ENCODE peak calls at places on chromosomes 16 and 17, in five cellular contexts. E is HCT116, D is SK-N-SH, V is A549, Y is GM12878. L is an unnamed sample.

GRCh38 chr17:68435876-68436842 is 21.1 kb downstream of the WIPI1 start:
- DNase-seq in Y (no peak), V (peak; percentile 78), D (peak; percentile 80), E (peak; percentile 66), L (peak; percentile 69)

GRCh38 chr16:79601092-79601977 is 798 bp upstream of the MAF start:
- DNase-seq in V (peak; percentile 13), E (no peak), D (peak; percentile 48), Y (no peak), L (no peak)

GRCh38 chr17:66520986-66521385 is 218.6 kb downstream of the PRKCA start:
- DNase-seq in V (no peak), E (no peak), D (no peak), Y (no peak), L (no peak)

GRCh38 chr17:60525347-60525623 is 757 bp downstream of the APPBP2 start:
- DNase-seq in E (no peak), Y (no peak), D (no peak), V (no peak), L (no peak)

GRCh38 chr16:68893710-68894705 is 50.7 kb downstream of the TANGO6 start:
- DNase-seq in D (no peak), E (no peak), V (peak; percentile 14), Y (no peak), L (no peak)

GRCh38 chr17:80749611-80750010 is 205.0 kb downstream of the RPTOR start:
- DNase-seq in E (no peak), D (no peak), Y (no peak), V (no peak), L (no peak)

GRCh38 chr17:61862105-61862574 is 1.2 kb downstream of the BRIP1 start:
- DNase-seq in Y (no peak), E (no peak), D (no peak), V (no peak), L (no peak)

GRCh38 chr17:45307290-45308015 is 9.4 kb downstream of the MAP3K14 start:
- DNase-seq in E (no peak), D (no peak), Y (peak; percentile 90), V (peak; percentile 69), L (no peak)

GRCh38 chr16:81625544-81626152 is 153.4 kb upstream of the PLCG2 start:
- DNase-seq in D (no peak), V (no peak), Y (no peak), E (no peak), L (peak; percentile 54)

GRCh38 chr16:85393674-85394510 is 219.2 kb upstream of the GSE1 start:
- DNase-seq in E (no peak), Y (no peak), D (peak; percentile 90), V (peak; percentile 65), L (peak; percentile 93)
- TF ChIP-seq MAX in E (no peak), Y (no peak), D (no peak), V (no peak), L (peak; percentile 18)

GRCh38 chr17:69581061-69581955 is 166.8 kb downstream of the MAP2K6 start:
- DNase-seq in E (no peak), D (no peak), Y (peak; percentile 39), V (no peak), L (no peak)
- TF ChIP-seq MAX in E (no peak), D (no peak), Y (no peak), V (no peak), L (no peak)

GRCh38 chr16:72938426-72939164 is 109.3 kb downstream of the ZFHX3 start:
- DNase-seq in Y (no peak), V (peak; percentile 59), E (no peak), D (no peak), L (no peak)

GRCh38 chr16:72939247-72939646 is 108.7 kb downstream of the ZFHX3 start:
- DNase-seq in Y (no peak), E (no peak), V (peak; percentile 64), D (no peak), L (no peak)

GRCh38 chr16:72945081-72945480 is 102.8 kb downstream of the ZFHX3 start:
- DNase-seq in Y (no peak), D (no peak), V (no peak), E (no peak), L (no peak)

GRCh38 chr16:72940886-72941285 is 107.0 kb downstream of the ZFHX3 start:
- DNase-seq in V (no peak), Y (no peak), E (no peak), D (no peak), L (no peak)

DNA sequence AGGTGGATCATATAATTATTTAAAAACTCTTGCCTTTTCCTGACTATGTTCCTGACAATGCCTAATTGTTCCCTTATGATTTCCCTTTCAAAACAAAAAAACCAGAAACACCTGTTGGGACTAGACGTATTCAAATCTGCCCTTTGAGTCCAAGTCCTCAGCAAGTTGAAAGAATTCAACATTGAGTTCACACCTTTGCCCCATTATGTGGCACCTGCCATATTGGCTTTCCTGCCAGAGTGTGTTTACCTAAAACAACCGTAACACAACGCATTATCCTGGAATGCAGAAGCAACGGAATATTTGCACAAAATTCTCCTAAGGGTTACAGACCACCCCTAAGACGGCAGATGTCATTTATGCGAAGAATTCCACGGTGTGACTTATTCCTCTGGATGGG is 105.9 kb downstream of the ZFHX3 start:
- DNase-seq in V (no peak), E (no peak), Y (no peak), D (no peak), L (no peak)
- TF ChIP-seq MAX in V (no peak), E (no peak), Y (no peak), D (no peak), L (no peak)

DNA sequence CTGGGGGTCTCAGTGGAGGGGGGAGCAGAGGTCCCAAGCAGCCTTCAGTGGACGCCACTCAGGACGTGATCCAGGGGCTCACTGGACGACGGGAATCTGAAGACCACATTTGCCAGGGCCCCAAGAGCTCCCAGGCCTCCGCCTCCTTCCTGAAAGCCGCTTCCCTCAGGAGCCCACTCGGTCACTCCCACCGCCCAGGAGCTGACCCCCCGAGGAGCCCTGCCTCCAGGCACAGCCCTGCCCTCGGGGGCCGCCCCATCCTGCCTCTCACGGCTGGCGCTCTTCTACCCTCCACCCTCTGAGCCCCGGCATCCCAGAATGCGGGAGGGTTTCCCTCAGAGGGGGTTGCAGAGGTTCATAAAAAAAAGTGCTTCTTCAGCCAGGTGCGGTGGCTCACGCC is 24.2 kb downstream of the TIMM22 start:
- DNase-seq in Y (no peak), V (no peak), D (no peak), E (no peak), L (no peak)
- TF ChIP-seq MAX in Y (no peak), V (no peak), D (no peak), E (no peak), L (no peak)

GRCh38 chr16:67825119-67825518 is 17.0 kb upstream of the THAP11 start:
- DNase-seq in E (no peak), Y (no peak), V (no peak), D (no peak), L (no peak)
- TF ChIP-seq MAX in E (no peak), Y (no peak), V (no peak), D (no peak), L (no peak)

L was measured in K562.